ENCODE peak calls at places on chromosomes 6 and 20, in ten cellular contexts. One of them, this sample, is unnamed.

GRCh38 chr20:3744806-3745685 is 12.6 kb downstream of the HSPA12B start:
- DNase-seq in hepatocyte: peak
- DNase-seq in AG20443: peak
- DNase-seq in astrocyte of the spinal cord: peak
- DNase-seq in HAP-1: peak
- DNase-seq in activated effector memory CD4-positive, alpha-beta T cell treated with anti-CD3 and anti-CD28 coated beads, Interleukin-2, amount 50 U/mL, for 16 hours: peak
- DNase-seq in Kasumi-1: peak
- DNase-seq in iris pigment epithelial cell: peak
- DNase-seq in NCI-H1048: peak
- DNase-seq in substantia nigra: no peak
- DNase-seq in this sample: peak

GRCh38 chr6:80605165-80605989 is 498.9 kb downstream of the BCKDHB start:
- DNase-seq in astrocyte of the spinal cord: peak
- DNase-seq in NCI-H1048: no peak
- DNase-seq in Kasumi-1: peak
- DNase-seq in AG20443: no peak
- DNase-seq in activated effector memory CD4-positive, alpha-beta T cell treated with anti-CD3 and anti-CD28 coated beads, Interleukin-2, amount 50 U/mL, for 16 hours: no peak
- DNase-seq in substantia nigra: no peak
- DNase-seq in HAP-1: no peak
- DNase-seq in iris pigment epithelial cell: peak
- DNase-seq in hepatocyte: peak
- DNase-seq in this sample: peak

GRCh38 chr20:61683721-61684120 is 382.0 kb downstream of the TAF4 start:
- DNase-seq in substantia nigra: no peak
- DNase-seq in activated effector memory CD4-positive, alpha-beta T cell treated with anti-CD3 and anti-CD28 coated beads, Interleukin-2, amount 50 U/mL, for 16 hours: no peak
- DNase-seq in hepatocyte: no peak
- DNase-seq in NCI-H1048: no peak
- DNase-seq in HAP-1: no peak
- DNase-seq in iris pigment epithelial cell: no peak
- DNase-seq in AG20443: no peak
- DNase-seq in astrocyte of the spinal cord: no peak
- DNase-seq in Kasumi-1: no peak
- DNase-seq in this sample: no peak

GRCh38 chr20:6074145-6074561 is 20.3 kb upstream of the LRRN4 start:
- DNase-seq in hepatocyte: peak
- DNase-seq in substantia nigra: no peak
- DNase-seq in Kasumi-1: peak
- DNase-seq in activated effector memory CD4-positive, alpha-beta T cell treated with anti-CD3 and anti-CD28 coated beads, Interleukin-2, amount 50 U/mL, for 16 hours: no peak
- DNase-seq in AG20443: peak
- DNase-seq in NCI-H1048: no peak
- DNase-seq in iris pigment epithelial cell: peak
- DNase-seq in HAP-1: no peak
- DNase-seq in astrocyte of the spinal cord: no peak
- DNase-seq in this sample: no peak

GRCh38 chr6:90284236-90284744 is 12.4 kb downstream of the BACH2 start:
- DNase-seq in Kasumi-1: peak
- DNase-seq in astrocyte of the spinal cord: peak
- DNase-seq in substantia nigra: no peak
- DNase-seq in iris pigment epithelial cell: peak
- DNase-seq in hepatocyte: peak
- DNase-seq in activated effector memory CD4-positive, alpha-beta T cell treated with anti-CD3 and anti-CD28 coated beads, Interleukin-2, amount 50 U/mL, for 16 hours: peak
- DNase-seq in NCI-H1048: no peak
- DNase-seq in HAP-1: peak
- DNase-seq in AG20443: peak
- DNase-seq in this sample: no peak

GRCh38 chr20:48635791-48636267 is 192.0 kb downstream of the PREX1 start:
- DNase-seq in AG20443: peak
- DNase-seq in activated effector memory CD4-positive, alpha-beta T cell treated with anti-CD3 and anti-CD28 coated beads, Interleukin-2, amount 50 U/mL, for 16 hours: peak
- DNase-seq in Kasumi-1: peak
- DNase-seq in NCI-H1048: no peak
- DNase-seq in hepatocyte: peak
- DNase-seq in astrocyte of the spinal cord: peak
- DNase-seq in substantia nigra: peak
- DNase-seq in iris pigment epithelial cell: peak
- DNase-seq in HAP-1: peak
- DNase-seq in this sample: peak

GRCh38 chr6:22041797-22042489 is 254.9 kb downstream of the PRL start:
- DNase-seq in Kasumi-1: no peak
- DNase-seq in HAP-1: no peak
- DNase-seq in substantia nigra: no peak
- DNase-seq in AG20443: peak
- DNase-seq in iris pigment epithelial cell: peak
- DNase-seq in NCI-H1048: no peak
- DNase-seq in activated effector memory CD4-positive, alpha-beta T cell treated with anti-CD3 and anti-CD28 coated beads, Interleukin-2, amount 50 U/mL, for 16 hours: no peak
- DNase-seq in astrocyte of the spinal cord: peak
- DNase-seq in hepatocyte: no peak
- DNase-seq in this sample: no peak

GRCh38 chr6:3804981-3805380 is 44.2 kb upstream of the FAM50B start:
- DNase-seq in iris pigment epithelial cell: no peak
- DNase-seq in astrocyte of the spinal cord: no peak
- DNase-seq in HAP-1: no peak
- DNase-seq in AG20443: no peak
- DNase-seq in hepatocyte: no peak
- DNase-seq in substantia nigra: no peak
- DNase-seq in activated effector memory CD4-positive, alpha-beta T cell treated with anti-CD3 and anti-CD28 coated beads, Interleukin-2, amount 50 U/mL, for 16 hours: no peak
- DNase-seq in NCI-H1048: no peak
- DNase-seq in Kasumi-1: no peak
- DNase-seq in this sample: no peak

GRCh38 chr6:107219851-107220250 is 104.5 kb upstream of the BEND3 start:
- DNase-seq in iris pigment epithelial cell: no peak
- DNase-seq in HAP-1: peak
- DNase-seq in astrocyte of the spinal cord: no peak
- DNase-seq in AG20443: no peak
- DNase-seq in Kasumi-1: no peak
- DNase-seq in hepatocyte: no peak
- DNase-seq in substantia nigra: no peak
- DNase-seq in NCI-H1048: no peak
- DNase-seq in activated effector memory CD4-positive, alpha-beta T cell treated with anti-CD3 and anti-CD28 coated beads, Interleukin-2, amount 50 U/mL, for 16 hours: no peak
- DNase-seq in this sample: peak

GRCh38 chr20:15061955-15062354 is 724.5 kb upstream of the FLRT3 start:
- DNase-seq in AG20443: no peak
- DNase-seq in astrocyte of the spinal cord: no peak
- DNase-seq in hepatocyte: peak
- DNase-seq in iris pigment epithelial cell: no peak
- DNase-seq in HAP-1: no peak
- DNase-seq in activated effector memory CD4-positive, alpha-beta T cell treated with anti-CD3 and anti-CD28 coated beads, Interleukin-2, amount 50 U/mL, for 16 hours: no peak
- DNase-seq in NCI-H1048: no peak
- DNase-seq in Kasumi-1: no peak
- DNase-seq in substantia nigra: no peak
- DNase-seq in this sample: peak

GRCh38 chr6:20126789-20127653 is 85.2 kb downstream of the MBOAT1 start:
- DNase-seq in substantia nigra: peak
- DNase-seq in Kasumi-1: peak
- DNase-seq in AG20443: peak
- DNase-seq in iris pigment epithelial cell: peak
- DNase-seq in astrocyte of the spinal cord: peak
- DNase-seq in activated effector memory CD4-positive, alpha-beta T cell treated with anti-CD3 and anti-CD28 coated beads, Interleukin-2, amount 50 U/mL, for 16 hours: peak
- DNase-seq in NCI-H1048: peak
- DNase-seq in hepatocyte: peak
- DNase-seq in HAP-1: peak
- DNase-seq in this sample: peak

GRCh38 chr6:144447487-144447886 is 162.4 kb downstream of the UTRN start:
- DNase-seq in hepatocyte: no peak
- DNase-seq in NCI-H1048: no peak
- DNase-seq in iris pigment epithelial cell: peak
- DNase-seq in HAP-1: no peak
- DNase-seq in AG20443: peak
- DNase-seq in substantia nigra: no peak
- DNase-seq in astrocyte of the spinal cord: peak
- DNase-seq in Kasumi-1: no peak
- DNase-seq in activated effector memory CD4-positive, alpha-beta T cell treated with anti-CD3 and anti-CD28 coated beads, Interleukin-2, amount 50 U/mL, for 16 hours: no peak
- DNase-seq in this sample: no peak

GRCh38 chr6:4336778-4337442 is 201.5 kb upstream of the ECI2 start:
- DNase-seq in iris pigment epithelial cell: no peak
- DNase-seq in substantia nigra: no peak
- DNase-seq in HAP-1: no peak
- DNase-seq in hepatocyte: peak
- DNase-seq in NCI-H1048: no peak
- DNase-seq in activated effector memory CD4-positive, alpha-beta T cell treated with anti-CD3 and anti-CD28 coated beads, Interleukin-2, amount 50 U/mL, for 16 hours: no peak
- DNase-seq in astrocyte of the spinal cord: no peak
- DNase-seq in Kasumi-1: no peak
- DNase-seq in AG20443: no peak
- DNase-seq in this sample: no peak

GRCh38 chr20:46279104-46279503 is 29.2 kb downstream of the CDH22 start:
- DNase-seq in substantia nigra: no peak
- DNase-seq in HAP-1: no peak
- DNase-seq in NCI-H1048: no peak
- DNase-seq in AG20443: no peak
- DNase-seq in astrocyte of the spinal cord: no peak
- DNase-seq in Kasumi-1: no peak
- DNase-seq in activated effector memory CD4-positive, alpha-beta T cell treated with anti-CD3 and anti-CD28 coated beads, Interleukin-2, amount 50 U/mL, for 16 hours: no peak
- DNase-seq in hepatocyte: no peak
- DNase-seq in iris pigment epithelial cell: no peak
- DNase-seq in this sample: no peak

GRCh38 chr20:38275815-38276550 is 15.4 kb upstream of the KIAA1755 start:
- DNase-seq in AG20443: no peak
- DNase-seq in activated effector memory CD4-positive, alpha-beta T cell treated with anti-CD3 and anti-CD28 coated beads, Interleukin-2, amount 50 U/mL, for 16 hours: no peak
- DNase-seq in Kasumi-1: peak
- DNase-seq in substantia nigra: no peak
- DNase-seq in iris pigment epithelial cell: peak
- DNase-seq in HAP-1: no peak
- DNase-seq in NCI-H1048: no peak
- DNase-seq in hepatocyte: no peak
- DNase-seq in astrocyte of the spinal cord: peak
- DNase-seq in this sample: peak

GRCh38 chr6:126664271-126664670 is 324.4 kb downstream of the CENPW start:
- DNase-seq in astrocyte of the spinal cord: no peak
- DNase-seq in iris pigment epithelial cell: no peak
- DNase-seq in substantia nigra: no peak
- DNase-seq in activated effector memory CD4-positive, alpha-beta T cell treated with anti-CD3 and anti-CD28 coated beads, Interleukin-2, amount 50 U/mL, for 16 hours: no peak
- DNase-seq in Kasumi-1: no peak
- DNase-seq in AG20443: peak
- DNase-seq in HAP-1: no peak
- DNase-seq in hepatocyte: no peak
- DNase-seq in NCI-H1048: no peak
- DNase-seq in this sample: no peak

GRCh38 chr6:134674562-134674961 is 275.3 kb downstream of the ALDH8A1 start:
- DNase-seq in astrocyte of the spinal cord: no peak
- DNase-seq in NCI-H1048: no peak
- DNase-seq in HAP-1: no peak
- DNase-seq in substantia nigra: no peak
- DNase-seq in Kasumi-1: no peak
- DNase-seq in hepatocyte: no peak
- DNase-seq in iris pigment epithelial cell: no peak
- DNase-seq in activated effector memory CD4-positive, alpha-beta T cell treated with anti-CD3 and anti-CD28 coated beads, Interleukin-2, amount 50 U/mL, for 16 hours: no peak
- DNase-seq in AG20443: no peak
- DNase-seq in this sample: no peak

GRCh38 chr6:8085053-8085511 is 17.3 kb downstream of the EEF1E1 start:
- DNase-seq in AG20443: peak
- DNase-seq in activated effector memory CD4-positive, alpha-beta T cell treated with anti-CD3 and anti-CD28 coated beads, Interleukin-2, amount 50 U/mL, for 16 hours: no peak
- DNase-seq in substantia nigra: no peak
- DNase-seq in HAP-1: no peak
- DNase-seq in Kasumi-1: no peak
- DNase-seq in hepatocyte: peak
- DNase-seq in astrocyte of the spinal cord: peak
- DNase-seq in iris pigment epithelial cell: peak
- DNase-seq in NCI-H1048: no peak
- DNase-seq in this sample: peak

GRCh38 chr20:29878777-29879442 is 1378.6 kb upstream of the DEFB115 start:
- DNase-seq in activated effector memory CD4-positive, alpha-beta T cell treated with anti-CD3 and anti-CD28 coated beads, Interleukin-2, amount 50 U/mL, for 16 hours: peak
- DNase-seq in iris pigment epithelial cell: no peak
- DNase-seq in substantia nigra: no peak
- DNase-seq in HAP-1: no peak
- DNase-seq in astrocyte of the spinal cord: no peak
- DNase-seq in hepatocyte: no peak
- DNase-seq in Kasumi-1: no peak
- DNase-seq in AG20443: no peak
- DNase-seq in NCI-H1048: no peak
- DNase-seq in this sample: no peak

GRCh38 chr6:124056884-124057283 is 253.2 kb downstream of the NKAIN2 start:
- DNase-seq in NCI-H1048: no peak
- DNase-seq in HAP-1: no peak
- DNase-seq in Kasumi-1: no peak
- DNase-seq in hepatocyte: no peak
- DNase-seq in substantia nigra: no peak
- DNase-seq in AG20443: no peak
- DNase-seq in astrocyte of the spinal cord: no peak
- DNase-seq in activated effector memory CD4-positive, alpha-beta T cell treated with anti-CD3 and anti-CD28 coated beads, Interleukin-2, amount 50 U/mL, for 16 hours: no peak
- DNase-seq in iris pigment epithelial cell: no peak
- DNase-seq in this sample: no peak

GRCh38 chr20:4998160-4998651 is 3.1 kb downstream of the SLC23A2 start:
- DNase-seq in hepatocyte: no peak
- DNase-seq in iris pigment epithelial cell: no peak
- DNase-seq in activated effector memory CD4-positive, alpha-beta T cell treated with anti-CD3 and anti-CD28 coated beads, Interleukin-2, amount 50 U/mL, for 16 hours: no peak
- DNase-seq in AG20443: no peak
- DNase-seq in astrocyte of the spinal cord: no peak
- DNase-seq in HAP-1: peak
- DNase-seq in Kasumi-1: peak
- DNase-seq in NCI-H1048: no peak
- DNase-seq in substantia nigra: no peak
- DNase-seq in this sample: peak

GRCh38 chr6:143163621-143164020 is 102.9 kb downstream of the AIG1 start:
- DNase-seq in iris pigment epithelial cell: no peak
- DNase-seq in substantia nigra: no peak
- DNase-seq in NCI-H1048: no peak
- DNase-seq in HAP-1: no peak
- DNase-seq in activated effector memory CD4-positive, alpha-beta T cell treated with anti-CD3 and anti-CD28 coated beads, Interleukin-2, amount 50 U/mL, for 16 hours: no peak
- DNase-seq in hepatocyte: no peak
- DNase-seq in Kasumi-1: no peak
- DNase-seq in AG20443: no peak
- DNase-seq in astrocyte of the spinal cord: no peak
- DNase-seq in this sample: no peak

GRCh38 chr6:112413805-112414204 is 66.7 kb downstream of the RFPL4B start:
- DNase-seq in hepatocyte: peak
- DNase-seq in Kasumi-1: no peak
- DNase-seq in activated effector memory CD4-positive, alpha-beta T cell treated with anti-CD3 and anti-CD28 coated beads, Interleukin-2, amount 50 U/mL, for 16 hours: no peak
- DNase-seq in AG20443: peak
- DNase-seq in astrocyte of the spinal cord: no peak
- DNase-seq in NCI-H1048: no peak
- DNase-seq in iris pigment epithelial cell: peak
- DNase-seq in HAP-1: no peak
- DNase-seq in substantia nigra: no peak
- DNase-seq in this sample: peak

GRCh38 chr20:1533059-1533458 is 24.4 kb downstream of the SIRPD start:
- DNase-seq in astrocyte of the spinal cord: no peak
- DNase-seq in activated effector memory CD4-positive, alpha-beta T cell treated with anti-CD3 and anti-CD28 coated beads, Interleukin-2, amount 50 U/mL, for 16 hours: no peak
- DNase-seq in NCI-H1048: no peak
- DNase-seq in substantia nigra: no peak
- DNase-seq in iris pigment epithelial cell: no peak
- DNase-seq in hepatocyte: no peak
- DNase-seq in Kasumi-1: peak
- DNase-seq in HAP-1: no peak
- DNase-seq in AG20443: peak
- DNase-seq in this sample: no peak

GRCh38 chr20:48879609-48880008 is 41.9 kb upstream of the ARFGEF2 start:
- DNase-seq in hepatocyte: no peak
- DNase-seq in iris pigment epithelial cell: peak
- DNase-seq in astrocyte of the spinal cord: no peak
- DNase-seq in Kasumi-1: no peak
- DNase-seq in activated effector memory CD4-positive, alpha-beta T cell treated with anti-CD3 and anti-CD28 coated beads, Interleukin-2, amount 50 U/mL, for 16 hours: no peak
- DNase-seq in AG20443: no peak
- DNase-seq in NCI-H1048: no peak
- DNase-seq in HAP-1: no peak
- DNase-seq in substantia nigra: no peak
- DNase-seq in this sample: peak

GRCh38 chr20:3775457-3775856 is 5.8 kb downstream of the SPEF1 start:
- DNase-seq in substantia nigra: no peak
- DNase-seq in activated effector memory CD4-positive, alpha-beta T cell treated with anti-CD3 and anti-CD28 coated beads, Interleukin-2, amount 50 U/mL, for 16 hours: no peak
- DNase-seq in HAP-1: no peak
- DNase-seq in hepatocyte: no peak
- DNase-seq in astrocyte of the spinal cord: no peak
- DNase-seq in AG20443: no peak
- DNase-seq in NCI-H1048: no peak
- DNase-seq in iris pigment epithelial cell: no peak
- DNase-seq in Kasumi-1: no peak
- DNase-seq in this sample: no peak

GRCh38 chr6:142845624-142846458 is 99.1 kb downstream of the HIVEP2 start:
- DNase-seq in AG20443: peak
- DNase-seq in NCI-H1048: peak
- DNase-seq in activated effector memory CD4-positive, alpha-beta T cell treated with anti-CD3 and anti-CD28 coated beads, Interleukin-2, amount 50 U/mL, for 16 hours: peak
- DNase-seq in HAP-1: peak
- DNase-seq in substantia nigra: peak
- DNase-seq in astrocyte of the spinal cord: peak
- DNase-seq in Kasumi-1: peak
- DNase-seq in iris pigment epithelial cell: peak
- DNase-seq in hepatocyte: peak
- DNase-seq in this sample: peak

GRCh38 chr6:46042355-46042999 is 26.8 kb upstream of the CLIC5 start:
- DNase-seq in substantia nigra: no peak
- DNase-seq in activated effector memory CD4-positive, alpha-beta T cell treated with anti-CD3 and anti-CD28 coated beads, Interleukin-2, amount 50 U/mL, for 16 hours: no peak
- DNase-seq in astrocyte of the spinal cord: peak
- DNase-seq in iris pigment epithelial cell: peak
- DNase-seq in Kasumi-1: peak
- DNase-seq in AG20443: peak
- DNase-seq in NCI-H1048: no peak
- DNase-seq in hepatocyte: peak
- DNase-seq in HAP-1: peak
- DNase-seq in this sample: peak